ENCODE peak calls at places on chromosomes 12 and 14, in eight cellular contexts. G is EL, E is amygdala, W is GM19239, C is lung, R is mesendoderm, F is Right ventricle myocardium superior, L is iPS-NIHi11. X is an unnamed sample.

GRCh38 chr14:53701108-53701875 is 255.3 kb downstream of the BMP4 start:
- DNase-seq in G (no peak), E (no peak), W (no peak), C (no peak), R (no peak), F (no peak), L (no peak), X (no peak)

GRCh38 chr14:54309615-54310014 is 87.2 kb upstream of the CDKN3 start:
- DNase-seq in G (no peak), E (no peak), W (no peak), C (no peak), R (no peak), F (no peak), L (no peak), X (no peak)

GRCh38 chr12:54984602-54985376 is at the start of gene TESPA1:
- DNase-seq in G (no peak), E (no peak), W (peak; percentile 56), C (peak; percentile 52), R (peak; percentile 8), F (peak; percentile 78), L (no peak), X (no peak)

GRCh38 chr14:92785601-92786426 is 8.3 kb upstream of the GOLGA5 start:
- DNase-seq in G (peak; percentile 94), E (no peak), W (no peak), C (no peak), R (peak; percentile 73), F (peak; percentile 78), L (no peak), X (no peak)

GRCh38 chr12:21825924-21826548 is 51.5 kb upstream of the KCNJ8 start:
- DNase-seq in G (no peak), E (no peak), W (no peak), C (no peak), R (no peak), F (no peak), L (no peak), X (no peak)

GRCh38 chr12:112020947-112021457 is 7.8 kb downstream of the ERP29 start:
- DNase-seq in G (no peak), E (no peak), W (no peak), C (no peak), R (no peak), F (no peak), L (no peak), X (no peak)

GRCh38 chr12:67433393-67434175 is 164.4 kb downstream of the CAND1 start:
- DNase-seq in G (peak; percentile 57), E (no peak), W (no peak), C (no peak), R (no peak), F (no peak), L (no peak), X (no peak)

GRCh38 chr12:7645395-7646177 is 20.1 kb downstream of the APOBEC1 start:
- DNase-seq in G (peak; percentile 36), E (no peak), W (peak; percentile 24), C (no peak), R (peak; percentile 65), F (no peak), L (peak; percentile 46), X (peak; percentile 45)

GRCh38 chr14:76050797-76051392 is 65.3 kb downstream of the IFT43 start:
- DNase-seq in G (peak; percentile 63), E (peak; percentile 64), W (peak; percentile 48), C (peak; percentile 41), R (peak; percentile 63), F (no peak), L (peak; percentile 69), X (peak; percentile 62)

GRCh38 chr14:94936411-94936892 is 166.5 kb upstream of the GSC start:
- DNase-seq in G (peak; percentile 5), E (peak; percentile 86), W (no peak), C (peak; percentile 32), R (no peak), F (peak; percentile 80), L (no peak), X (no peak)

GRCh38 chr14:44412858-44413569 is 94.1 kb downstream of the FSCB start:
- DNase-seq in G (no peak), E (no peak), W (no peak), C (no peak), R (peak; percentile 52), F (no peak), L (no peak), X (no peak)

GRCh38 chr12:130800312-130800711 is 38.7 kb downstream of the STX2 start:
- DNase-seq in G (no peak), E (no peak), W (no peak), C (no peak), R (no peak), F (no peak), L (no peak), X (no peak)

GRCh38 chr12:3216726-3217682 is 139.8 kb downstream of the TSPAN9 start:
- DNase-seq in G (peak; percentile 83), E (no peak), W (no peak), C (no peak), R (no peak), F (no peak), L (no peak), X (no peak)

GRCh38 chr14:95263527-95264231 is 56.0 kb downstream of the CLMN start:
- DNase-seq in G (no peak), E (no peak), W (no peak), C (no peak), R (no peak), F (no peak), L (no peak), X (no peak)

GRCh38 chr12:5546616-5547015 is 114.7 kb downstream of the NTF3 start:
- DNase-seq in G (peak; percentile 94), E (no peak), W (no peak), C (no peak), R (no peak), F (no peak), L (no peak), X (no peak)

GRCh38 chr12:50562485-50563433 is 58.0 kb downstream of the DIP2B start:
- DNase-seq in G (no peak), E (no peak), W (no peak), C (no peak), R (no peak), F (no peak), L (no peak), X (no peak)

GRCh38 chr12:124823272-124823970 is 40.2 kb downstream of the SCARB1 start:
- DNase-seq in G (no peak), E (no peak), W (no peak), C (no peak), R (peak; percentile 20), F (no peak), L (no peak), X (no peak)

GRCh38 chr12:48999371-49000131 is at the start of gene DDN:
- DNase-seq in G (peak; percentile 50), E (peak; percentile 70), W (no peak), C (no peak), R (no peak), F (peak; percentile 56), L (peak; percentile 56), X (peak; percentile 81)

GRCh38 chr12:27927347-27927746 is 45.2 kb downstream of the PTHLH start:
- DNase-seq in G (no peak), E (no peak), W (no peak), C (no peak), R (no peak), F (no peak), L (no peak), X (no peak)

GRCh38 chr12:122421815-122422737 is at the start of gene CLIP1:
- DNase-seq in G (peak; percentile 83), E (peak; percentile 48), W (peak; percentile 58), C (peak; percentile 68), R (peak; percentile 85), F (peak; percentile 79), L (peak; percentile 82), X (peak; percentile 87)

GRCh38 chr12:79326225-79326624 is 364.5 kb downstream of the PAWR start:
- DNase-seq in G (no peak), E (no peak), W (no peak), C (no peak), R (no peak), F (no peak), L (no peak), X (no peak)

GRCh38 chr12:79685068-79685467 is 5.7 kb downstream of the PAWR start:
- DNase-seq in G (peak; percentile 66), E (no peak), W (no peak), C (no peak), R (no peak), F (no peak), L (no peak), X (no peak)

GRCh38 chr14:92960706-92961566 is 38.0 kb downstream of the CHGA start:
- DNase-seq in G (peak; percentile 77), E (no peak), W (no peak), C (no peak), R (peak; percentile 40), F (peak; percentile 48), L (no peak), X (no peak)

GRCh38 chr12:128747441-128747840 is 76.3 kb downstream of the SLC15A4 start:
- DNase-seq in G (no peak), E (no peak), W (no peak), C (no peak), R (no peak), F (no peak), L (no peak), X (no peak)

GRCh38 chr12:40010899-40011774 is 94.7 kb downstream of the SLC2A13 start:
- DNase-seq in G (peak; percentile 67), E (peak; percentile 66), W (peak; percentile 41), C (peak; percentile 68), R (peak; percentile 87), F (no peak), L (peak; percentile 57), X (peak; percentile 62)

GRCh38 chr14:95516554-95517209 is at the start of gene SYNE3:
- DNase-seq in G (peak; percentile 56), E (no peak), W (peak; percentile 67), C (no peak), R (no peak), F (peak; percentile 85), L (peak; percentile 84), X (no peak)

GRCh38 chr14:53947452-53948180 is 9.0 kb downstream of the BMP4 start:
- DNase-seq in G (peak; percentile 50), E (no peak), W (no peak), C (no peak), R (no peak), F (no peak), L (no peak), X (no peak)

GRCh38 chr14:101192661-101193000 is 289.1 kb upstream of the RTL1 start:
- DNase-seq in G (no peak), E (no peak), W (no peak), C (no peak), R (no peak), F (no peak), L (no peak), X (peak; percentile 26)

GRCh38 chr12:57166971-57167371 is 19.6 kb upstream of the LRP1-AS start:
- DNase-seq in G (peak; percentile 76), E (no peak), W (no peak), C (no peak), R (no peak), F (no peak), L (no peak), X (no peak)